ENCODE peak calls at places on chromosomes 11 and 22, in four cellular contexts. F is hypothalamus; K is activated CD4-positive, alpha-beta T cell treated with anti-CD3 and anti-CD28 coated beads, Interleukin-2, amount 50 U/mL, for 48 hours; M is activated gamma-delta T cell. B is an unnamed sample.

GRCh38 chr11:71251159-71251721 is 1.1 kb downstream of the SHANK2 start:
- DNase-seq in F (no peak), K (no peak), M (no peak), B (peak)

GRCh38 chr11:76314741-76315090 is 66.2 kb downstream of the THAP12 start:
- DNase-seq in F (no peak), K (no peak), M (no peak), B (no peak)

GRCh38 chr22:17477401-17477833 is 85.9 kb upstream of the SLC25A18 start:
- DNase-seq in F (no peak), K (no peak), M (no peak), B (no peak)

GRCh38 chr11:61061081-61061826 is 41.0 kb upstream of the CD5 start:
- DNase-seq in F (no peak), K (peak), M (peak), B (no peak)

GRCh38 chr11:57547854-57548377 is 10.5 kb downstream of the SMTNL1 start:
- DNase-seq in F (no peak), K (no peak), M (no peak), B (no peak)

GRCh38 chr22:42626951-42627625 is 12.4 kb upstream of the POLDIP3 start:
- DNase-seq in F (no peak), K (no peak), M (no peak), B (no peak)

GRCh38 chr11:111530091-111530490 is 10.4 kb upstream of the LAYN start:
- DNase-seq in F (no peak), K (no peak), M (no peak), B (no peak)

GRCh38 chr11:69654001-69654659 is 13.2 kb downstream of the CCND1 start:
- DNase-seq in F (no peak), K (no peak), M (no peak), B (no peak)

GRCh38 chr11:119400860-119401259 is 19.4 kb upstream of the USP2 start:
- DNase-seq in F (no peak), K (no peak), M (no peak), B (no peak)

GRCh38 chr22:39418696-39419095 is 19.1 kb downstream of the TAB1 start:
- DNase-seq in F (no peak), K (no peak), M (no peak), B (no peak)

GRCh38 chr22:20319745-20320658 is at the start of gene DGCR6L:
- DNase-seq in F (peak), K (peak), M (peak), B (peak)

B was measured in mucosa of descending colon.